ENCODE peak calls at places on chromosome 12, in six cellular contexts. P is fibroblast of the aortic adventitia, H is body of pancreas, O is HL-60, S is WTC11, F is epithelial cell of esophagus. A is an unnamed sample.

GRCh38 chr12:15322164-15323054 is at the start of gene PTPRO:
- DNase-seq in P (no peak), S (peak), H (no peak), O (no peak), F (peak), A (peak)

GRCh38 chr12:124979568-124979967 is 9.4 kb downstream of the DHX37 start:
- DNase-seq in P (no peak), S (no peak), F (no peak), O (no peak), H (no peak), A (no peak)

GRCh38 chr12:78375461-78375860 is 489.1 kb upstream of the SYT1 start:
- DNase-seq in S (no peak), H (no peak), F (no peak), P (no peak), O (no peak), A (no peak)

GRCh38 chr12:83143937-83144336 is 457.2 kb downstream of the TMTC2 start:
- DNase-seq in P (no peak), H (no peak), F (no peak), O (no peak), S (no peak), A (no peak)

GRCh38 chr12:96383991-96384390 is 16.2 kb downstream of the CDK17 start:
- DNase-seq in S (no peak), P (peak), O (no peak), F (peak), H (no peak), A (no peak)

GRCh38 chr12:88706286-88706685 is 126.0 kb upstream of the KITLG start:
- DNase-seq in S (no peak), O (no peak), F (peak), P (peak), H (no peak), A (no peak)

GRCh38 chr12:9869307-9870161 is at the start of gene CLEC2B:
- DNase-seq in O (peak), H (peak), P (peak), S (no peak), F (peak), A (no peak)

GRCh38 chr12:71636704-71637115 is 26.9 kb downstream of the ZFC3H1 start:
- DNase-seq in S (no peak), F (peak), O (peak), H (peak), P (peak), A (peak)

GRCh38 chr12:59780605-59781135 is 184.8 kb downstream of the SLC16A7 start:
- DNase-seq in H (peak), O (no peak), F (peak), P (peak), S (no peak), A (peak)

GRCh38 chr12:96236221-96236822 is 42.1 kb downstream of the ELK3 start:
- DNase-seq in H (peak), F (no peak), O (no peak), S (no peak), P (peak), A (no peak)

GRCh38 chr12:77577756-77578155 is 252.9 kb upstream of the NAV3 start:
- DNase-seq in P (peak), O (no peak), S (no peak), F (no peak), H (no peak), A (no peak)

GRCh38 chr12:29220632-29221336 is 71.7 kb downstream of the FAR2 start:
- DNase-seq in H (no peak), O (no peak), P (no peak), S (no peak), F (no peak), A (peak)

GRCh38 chr12:70246580-70246979 is 3.3 kb downstream of the CNOT2 start:
- DNase-seq in P (peak), S (no peak), H (no peak), O (no peak), F (no peak), A (no peak)

GRCh38 chr12:94603434-94604068 is 46.8 kb downstream of the TMCC3 start:
- DNase-seq in S (peak), O (peak), F (peak), P (peak), H (peak), A (peak)

GRCh38 chr12:53660064-53660463 is 15.8 kb downstream of the ATP5MC2 start:
- DNase-seq in F (no peak), O (no peak), S (no peak), P (peak), H (no peak), A (no peak)

GRCh38 chr12:123271182-123271491 is 519 bp downstream of the CDK2AP1 start:
- DNase-seq in F (peak), O (no peak), S (peak), H (peak), P (peak), A (peak)

GRCh38 chr12:104171785-104172563 is 34.0 kb upstream of the NFYB start:
- DNase-seq in F (no peak), O (no peak), H (no peak), P (no peak), S (peak), A (no peak)

GRCh38 chr12:71426648-71427047 is 12.9 kb upstream of the LGR5 start:
- DNase-seq in H (no peak), O (no peak), F (peak), S (no peak), P (peak), A (no peak)

GRCh38 chr12:122355702-122356101 is 66.8 kb downstream of the CLIP1 start:
- DNase-seq in S (no peak), P (no peak), O (no peak), F (no peak), H (no peak), A (no peak)

GRCh38 chr12:67752226-67752732 is 103.7 kb downstream of the DYRK2 start:
- DNase-seq in S (no peak), O (no peak), P (no peak), F (peak), H (no peak), A (no peak)

GRCh38 chr12:30110970-30111586 is 327.3 kb upstream of the TMTC1 start:
- DNase-seq in O (no peak), H (no peak), F (peak), P (peak), S (no peak), A (no peak)

GRCh38 chr12:112005419-112006395 is 7.3 kb downstream of the TMEM116 start:
- DNase-seq in O (no peak), F (peak), H (peak), P (peak), S (peak), A (peak)

GRCh38 chr12:503111-503761 is 43.5 kb downstream of the B4GALNT3 start:
- DNase-seq in F (peak), H (peak), O (no peak), P (no peak), S (no peak), A (peak)

GRCh38 chr12:107356266-107356936 is 263.1 kb upstream of the CRY1 start:
- DNase-seq in F (peak), P (peak), S (no peak), O (no peak), H (no peak), A (no peak)

GRCh38 chr12:98646165-98646764 is 1.2 kb downstream of the APAF1 start:
- DNase-seq in P (peak), S (no peak), O (no peak), F (peak), H (no peak), A (no peak)

GRCh38 chr12:7351177-7351576 is 47.3 kb downstream of the ACSM4 start:
- DNase-seq in S (no peak), F (no peak), H (no peak), O (no peak), P (no peak), A (no peak)

GRCh38 chr12:69341328-69341727 is 6.9 kb upstream of the LYZ start:
- DNase-seq in O (peak), H (peak), S (no peak), F (peak), P (no peak), A (no peak)

GRCh38 chr12:45655753-45656152 is 73.8 kb upstream of the ARID2 start:
- DNase-seq in P (no peak), F (no peak), S (no peak), H (no peak), O (no peak), A (no peak)

GRCh38 chr12:94151577-94151976 is 3.2 kb downstream of the PLXNC1 start:
- DNase-seq in H (peak), S (no peak), O (no peak), P (no peak), F (no peak), A (no peak)

GRCh38 chr12:6280053-6280469 is 30.4 kb upstream of the PLEKHG6 start:
- DNase-seq in O (no peak), H (peak), F (peak), P (peak), S (no peak), A (peak)

GRCh38 chr12:124273630-124274029 is 21.3 kb upstream of the RFLNA start:
- DNase-seq in F (peak), H (peak), S (peak), P (peak), O (peak), A (peak)

GRCh38 chr12:125015680-125016310 is 22.4 kb downstream of the BRI3BP start:
- DNase-seq in P (no peak), S (no peak), O (no peak), F (no peak), H (no peak), A (no peak)

GRCh38 chr12:27859648-27860047 is 79.6 kb upstream of the MANSC4 start:
- DNase-seq in H (no peak), O (no peak), S (no peak), P (no peak), F (no peak), A (no peak)

GRCh38 chr12:19757317-19757877 is 318.1 kb downstream of the AEBP2 start:
- DNase-seq in P (peak), H (no peak), O (no peak), S (no peak), F (peak), A (no peak)

GRCh38 chr12:42725839-42726238 is 136.3 kb upstream of the PRICKLE1 start:
- DNase-seq in F (peak), P (peak), H (no peak), O (no peak), S (no peak), A (no peak)

GRCh38 chr12:76152161-76152807 is 67.8 kb upstream of the NAP1L1 start:
- DNase-seq in H (peak), F (no peak), P (no peak), S (no peak), O (peak), A (no peak)

GRCh38 chr12:91896725-91897515 is 248.7 kb downstream of the BTG1 start:
- DNase-seq in S (no peak), F (no peak), H (peak), P (peak), O (no peak), A (no peak)

DNA sequence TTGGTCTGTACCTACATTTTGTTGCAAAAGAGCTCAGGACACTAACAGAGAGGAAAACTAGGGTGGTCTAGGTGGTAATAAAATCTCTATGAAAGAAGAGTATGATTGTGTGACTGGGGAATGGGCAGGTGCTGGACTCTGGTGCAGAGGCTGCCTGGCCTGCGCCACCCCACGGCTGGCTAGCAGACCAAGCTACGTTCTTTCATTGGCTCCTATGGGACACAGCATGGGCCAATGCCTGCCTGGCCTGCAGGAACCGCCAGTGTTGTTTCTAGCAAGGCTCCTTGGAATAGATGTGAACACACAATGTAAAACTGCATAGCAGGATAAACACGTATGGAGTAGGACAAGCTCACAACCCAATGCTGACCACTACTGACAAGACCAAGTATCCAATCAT is 51.7 kb upstream of the CORO1C start:
- DNase-seq in F (no peak), S (no peak), H (no peak), O (no peak), P (no peak), A (no peak)
- TF ChIP-seq CTCF in F (no peak), S (no peak), H (no peak), O (no peak), P (no peak), A (no peak)

DNA sequence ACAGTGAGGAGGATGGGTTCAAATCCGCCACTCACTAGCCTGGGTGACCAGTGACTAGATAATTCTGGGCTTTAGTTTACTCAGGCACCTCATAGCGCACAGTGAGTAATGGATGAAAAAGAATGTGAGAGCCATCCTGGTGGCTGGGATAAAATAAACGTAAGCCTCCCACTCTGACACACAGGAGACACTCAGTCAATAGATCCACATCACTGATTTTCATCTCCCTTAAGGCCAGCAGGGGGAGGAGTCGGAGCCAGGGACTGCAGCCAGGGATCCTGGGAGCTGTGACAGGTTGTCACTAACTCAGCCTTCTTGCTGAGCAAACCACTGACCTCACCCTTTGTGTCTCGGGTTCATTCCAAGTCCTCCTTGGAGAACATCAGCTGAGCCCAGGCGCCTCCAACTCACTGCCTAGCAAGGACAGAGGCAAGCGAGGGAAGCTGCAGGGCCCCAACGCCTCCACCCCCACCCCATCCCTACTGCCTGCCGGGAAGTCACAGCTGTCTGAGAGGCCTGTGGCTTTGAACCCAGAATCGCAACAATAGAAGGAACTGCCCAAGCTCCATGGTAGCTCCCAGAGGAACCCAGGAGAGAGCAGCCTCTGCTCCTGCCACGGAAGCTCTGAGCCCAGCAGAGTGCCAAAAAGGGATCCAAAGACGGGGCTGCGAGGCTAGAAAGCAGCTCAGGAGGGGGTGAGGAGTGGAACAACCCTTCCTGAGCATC is 30.7 kb downstream of the PXN start:
- DNase-seq in P (peak), O (no peak), H (peak), S (peak), F (peak), A (peak)
- TF ChIP-seq CTCF in P (peak), O (no peak), H (no peak), S (no peak), F (peak), A (peak)

GRCh38 chr12:132243596-132244289 is 85.6 kb downstream of the GALNT9 start:
- DNase-seq in O (no peak), F (no peak), H (no peak), S (peak), P (no peak), A (no peak)
- TF ChIP-seq CTCF in O (no peak), F (no peak), H (no peak), S (no peak), P (no peak), A (no peak)

DNA sequence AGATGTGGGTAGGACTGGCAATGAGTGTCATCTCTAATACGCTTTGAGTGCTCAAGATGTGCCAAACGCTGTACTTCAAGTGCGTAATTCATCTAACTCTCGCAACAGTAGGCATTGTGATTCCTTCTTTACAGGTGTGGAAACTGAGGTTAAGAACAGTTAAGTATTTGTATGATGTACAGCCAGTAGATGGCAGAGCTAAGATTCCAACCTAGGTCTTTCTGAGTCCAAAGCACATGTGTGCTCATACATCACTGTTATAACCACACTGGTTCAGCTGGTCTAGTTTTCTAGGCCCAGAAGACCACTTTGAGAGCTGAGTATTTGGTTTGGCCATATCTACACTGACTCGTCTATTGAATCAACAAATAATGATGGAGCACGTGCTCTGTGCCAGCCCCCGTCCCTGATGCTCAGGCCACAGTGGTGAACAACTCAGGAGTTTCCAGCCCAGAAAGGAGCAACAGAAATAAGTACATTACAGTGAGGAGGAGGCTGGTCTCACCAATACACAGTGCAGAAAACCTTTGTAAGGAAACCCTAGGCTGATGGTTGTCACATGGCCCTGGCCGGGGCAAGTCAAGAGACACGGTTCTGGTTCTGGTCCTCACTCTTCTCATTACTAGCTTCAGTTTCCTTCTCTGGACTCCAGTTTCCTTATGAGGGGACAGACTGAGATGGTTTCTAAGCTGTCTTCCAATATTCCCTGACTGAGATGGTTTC is 69.3 kb upstream of the SCN8A start:
- DNase-seq in P (no peak), S (no peak), O (no peak), H (no peak), F (peak), A (no peak)
- TF ChIP-seq CTCF in P (peak), S (no peak), O (no peak), H (no peak), F (peak), A (no peak)

GRCh38 chr12:24027352-24027751 is 77.9 kb upstream of the SOX5 start:
- DNase-seq in H (no peak), S (no peak), F (no peak), O (no peak), P (no peak), A (no peak)

GRCh38 chr12:24021164-24021502 is 71.7 kb upstream of the SOX5 start:
- DNase-seq in H (no peak), O (no peak), S (no peak), F (no peak), P (no peak), A (no peak)

GRCh38 chr12:24020391-24021163 is 71.1 kb upstream of the SOX5 start:
- DNase-seq in S (no peak), O (no peak), H (no peak), P (no peak), F (no peak), A (no peak)

GRCh38 chr12:24025153-24025798 is 75.8 kb upstream of the SOX5 start:
- DNase-seq in H (no peak), O (no peak), P (no peak), F (peak), S (no peak), A (no peak)
- TF ChIP-seq CTCF in H (peak), O (no peak), P (peak), F (peak), S (peak), A (no peak)

GRCh38 chr12:115417610-115418009 is 733.6 kb upstream of the TBX3 start:
- DNase-seq in S (no peak), H (no peak), F (no peak), O (no peak), P (no peak), A (no peak)
- TF ChIP-seq CTCF in S (no peak), H (no peak), F (no peak), O (no peak), P (no peak), A (no peak)

GRCh38 chr12:56589783-56590182 is 40.3 kb downstream of the BAZ2A start:
- DNase-seq in F (no peak), P (no peak), O (no peak), H (no peak), S (no peak), A (no peak)

GRCh38 chr12:56591961-56592360 is 38.2 kb downstream of the BAZ2A start:
- DNase-seq in P (no peak), F (no peak), H (no peak), S (no peak), O (no peak), A (no peak)

GRCh38 chr12:56591111-56591510 is 39.0 kb downstream of the BAZ2A start:
- DNase-seq in P (no peak), O (no peak), F (no peak), H (no peak), S (no peak), A (no peak)

GRCh38 chr12:56593909-56594621 is 36.1 kb downstream of the BAZ2A start:
- DNase-seq in F (peak), H (peak), S (peak), P (peak), O (no peak), A (peak)

DNA sequence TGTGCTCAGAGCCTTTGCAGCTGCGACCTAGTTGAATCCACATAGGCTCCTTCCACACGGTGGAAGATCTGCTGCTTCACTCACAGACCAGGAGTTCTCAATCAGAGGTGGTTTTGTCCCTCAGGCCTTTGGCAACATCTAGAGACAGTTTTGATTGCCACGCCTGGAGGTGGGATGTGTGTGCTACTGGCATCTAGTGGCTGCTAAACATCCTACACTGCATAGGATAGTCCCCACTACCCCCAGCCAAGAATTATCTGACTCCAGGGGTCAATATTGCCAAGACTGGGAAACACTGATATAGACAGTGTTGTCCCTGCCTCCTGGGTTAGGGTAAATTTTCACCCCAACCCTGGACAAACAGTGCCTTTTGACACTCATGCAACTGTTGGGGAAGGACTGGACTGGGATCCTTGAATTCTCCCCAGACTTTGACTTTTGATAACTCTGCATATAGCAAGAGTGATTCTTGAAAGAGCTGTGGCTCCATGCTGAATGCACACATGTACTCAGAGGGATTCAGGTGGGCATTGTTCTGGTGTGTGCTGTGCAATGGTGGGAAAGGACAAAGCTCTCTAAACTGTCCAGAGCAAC is 39.8 kb downstream of the BAZ2A start:
- DNase-seq in O (no peak), F (peak), S (peak), H (no peak), P (no peak), A (no peak)
- TF ChIP-seq CTCF in O (peak), F (peak), S (peak), H (no peak), P (peak), A (peak)